ENCODE peak calls at places on chromosomes 13 and 19, in ten cellular contexts. S, X, Z, Q, R, D, E, A, P and U are unnamed samples.

GRCh38 chr19:6580313-6580712 is 10.6 kb downstream of the CD70 start:
- DNase-seq in A (no peak), P (no peak), S (no peak), X (peak), E (no peak), D (no peak), Q (no peak), Z (no peak), R (no peak), U (peak)

GRCh38 chr19:5974721-5975387 is 3.1 kb downstream of the RANBP3 start:
- DNase-seq in Q (no peak), D (no peak), Z (no peak), P (no peak), R (peak), X (no peak), A (no peak), S (no peak), E (no peak), U (no peak)

GRCh38 chr13:34817246-34817645 is 124.8 kb upstream of the NBEA start:
- DNase-seq in A (no peak), P (no peak), E (no peak), S (no peak), D (no peak), Q (no peak), R (no peak), Z (no peak), X (no peak), U (no peak)

GRCh38 chr13:49690133-49690989 is 925 bp downstream of the EBPL start:
- DNase-seq in A (peak), Q (no peak), D (no peak), P (no peak), Z (no peak), E (no peak), X (peak), S (no peak), R (no peak), U (no peak)

GRCh38 chr13:45833663-45834062 is 17.9 kb downstream of the SIAH3 start:
- DNase-seq in A (no peak), D (no peak), Q (no peak), S (no peak), P (no peak), R (no peak), E (no peak), Z (no peak), X (no peak), U (no peak)

GRCh38 chr13:50584856-50585580 is 258.5 kb downstream of the DLEU7 start:
- DNase-seq in A (no peak), Q (no peak), E (no peak), X (no peak), S (no peak), Z (no peak), R (no peak), P (no peak), D (no peak), U (no peak)

GRCh38 chr19:40464059-40465024 is 1.2 kb downstream of the BLVRB start:
- DNase-seq in P (peak), X (peak), D (peak), R (peak), S (peak), Q (peak), A (no peak), Z (peak), E (peak), U (peak)

GRCh38 chr19:9936151-9937000 is at the start of gene OLFM2:
- DNase-seq in Z (peak), P (no peak), Q (no peak), A (no peak), E (no peak), D (no peak), X (no peak), S (peak), R (no peak), U (no peak)

GRCh38 chr13:91329736-91330135 is 17.8 kb upstream of the MIR17HG start:
- DNase-seq in S (no peak), Q (no peak), P (no peak), A (no peak), E (no peak), Z (no peak), D (no peak), R (no peak), X (no peak), U (no peak)

GRCh38 chr19:49638360-49638759 is 1.6 kb downstream of the RRAS start:
- DNase-seq in P (no peak), R (no peak), E (no peak), A (no peak), X (peak), Q (no peak), Z (no peak), S (no peak), D (no peak), U (no peak)

GRCh38 chr19:58559275-58560006 is 1.0 kb upstream of the UBE2M start:
- DNase-seq in A (peak), X (peak), S (peak), Z (no peak), D (no peak), P (no peak), R (peak), E (peak), Q (no peak), U (peak)

GRCh38 chr13:20403826-20404225 is 121.8 kb downstream of the CRYL1 start:
- DNase-seq in Q (no peak), P (no peak), A (no peak), R (no peak), S (no peak), D (no peak), E (no peak), X (no peak), Z (no peak), U (no peak)

GRCh38 chr13:98366959-98367358 is 189.9 kb upstream of the RNF113B start:
- DNase-seq in P (no peak), Z (no peak), Q (no peak), R (no peak), S (no peak), D (no peak), A (no peak), E (no peak), X (no peak), U (no peak)

GRCh38 chr19:48513289-48514122 is 1.9 kb upstream of the LMTK3 start:
- DNase-seq in A (peak), X (peak), P (peak), R (peak), E (peak), S (peak), Q (peak), Z (peak), D (peak), U (no peak)